ENCODE peak calls at places on chromosome 18, in six cellular contexts. C, J, L, X, K and H are unnamed samples.

GRCh38 chr18:49459404-49460171 is 857 bp downstream of the DYM start:
- DNase-seq in C (peak), J (no peak), L (peak), X (no peak), K (no peak), H (no peak)

GRCh38 chr18:21739604-21740473 is 753 bp upstream of the MIB1 start:
- DNase-seq in C (no peak), J (no peak), L (no peak), X (no peak), K (peak), H (no peak)

GRCh38 chr18:70374154-70374553 is 85.3 kb downstream of the SOCS6 start:
- DNase-seq in C (no peak), J (no peak), L (no peak), X (no peak), K (no peak), H (no peak)

GRCh38 chr18:45723921-45724320 is at the start of gene SLC14A1:
- DNase-seq in C (no peak), J (no peak), L (peak), X (no peak), K (no peak), H (no peak)

GRCh38 chr18:56323673-56324072 is 314.7 kb downstream of the TXNL1 start:
- DNase-seq in C (no peak), J (no peak), L (no peak), X (no peak), K (no peak), H (no peak)

GRCh38 chr18:23963443-23964185 is 50.9 kb upstream of the TTC39C start:
- DNase-seq in C (no peak), J (no peak), L (no peak), X (no peak), K (no peak), H (no peak)

GRCh38 chr18:74906189-74906588 is 302.8 kb downstream of the PTGR3 start:
- DNase-seq in C (no peak), J (no peak), L (no peak), X (no peak), K (no peak), H (no peak)

GRCh38 chr18:827093-827677 is 15.1 kb upstream of the YES1 start:
- DNase-seq in C (no peak), J (no peak), L (no peak), X (no peak), K (no peak), H (no peak)

GRCh38 chr18:61333271-61333745 is at the start of gene CDH20:
- DNase-seq in C (no peak), J (no peak), L (no peak), X (no peak), K (no peak), H (no peak)

GRCh38 chr18:15198116-15198389 is 450.1 kb downstream of the ANKRD30B start:
- DNase-seq in C (no peak), J (no peak), L (no peak), X (no peak), K (no peak), H (no peak)

GRCh38 chr18:46771141-46771540 is 14.3 kb upstream of the ST8SIA5 start:
- DNase-seq in C (no peak), J (no peak), L (no peak), X (no peak), K (no peak), H (no peak)